ENCODE peak calls at places on chromosomes 3 and 15, in six cellular contexts. R, K, Z, P, U and I are unnamed samples.

GRCh38 chr15:40309344-40309862 is 1.7 kb upstream of the PLCB2 start:
- DNase-seq in R (no peak), K (no peak), Z (no peak), P (no peak), U (no peak), I (no peak)

GRCh38 chr3:161890147-161890625 is 393.6 kb downstream of the OTOL1 start:
- DNase-seq in R (peak; percentile 16), K (peak; percentile 44), Z (no peak), P (no peak), U (peak; percentile 73), I (peak; percentile 67)

GRCh38 chr3:11204697-11205397 is 50.6 kb downstream of the HRH1 start:
- DNase-seq in R (no peak), K (no peak), Z (no peak), P (no peak), U (no peak), I (no peak)

GRCh38 chr3:4417449-4417848 is 49.6 kb downstream of the SUMF1 start:
- DNase-seq in R (no peak), K (no peak), Z (no peak), P (no peak), U (no peak), I (no peak)

GRCh38 chr3:67630666-67631362 is 23.6 kb downstream of the SUCLG2 start:
- DNase-seq in R (no peak), K (no peak), Z (no peak), P (no peak), U (no peak), I (no peak)

GRCh38 chr3:152197451-152197850 is 71.3 kb upstream of the MBNL1 start:
- DNase-seq in R (no peak), K (no peak), Z (peak; percentile 36), P (no peak), U (no peak), I (no peak)

GRCh38 chr15:83571820-83572707 is 81.9 kb upstream of the ADAMTSL3 start:
- DNase-seq in R (no peak), K (peak; percentile 12), Z (no peak), P (no peak), U (no peak), I (no peak)

GRCh38 chr15:42456971-42457370 is 34.0 kb downstream of the ZNF106 start:
- DNase-seq in R (no peak), K (no peak), Z (no peak), P (no peak), U (no peak), I (no peak)

GRCh38 chr3:168094580-168094876 is 1.2 kb downstream of the GOLIM4 start:
- DNase-seq in R (no peak), K (no peak), Z (no peak), P (no peak), U (peak; percentile 56), I (no peak)

GRCh38 chr3:70231224-70231623 is 81.2 kb downstream of the MDFIC2 start:
- DNase-seq in R (no peak), K (no peak), Z (no peak), P (no peak), U (no peak), I (no peak)

GRCh38 chr3:150252462-150252861 is 155.6 kb upstream of the TSC22D2 start:
- DNase-seq in R (no peak), K (no peak), Z (no peak), P (no peak), U (no peak), I (no peak)

GRCh38 chr15:55224892-55225291 is 28.2 kb upstream of the RSL24D1 start:
- DNase-seq in R (no peak), K (no peak), Z (no peak), P (no peak), U (no peak), I (no peak)

GRCh38 chr3:8298021-8298954 is 203.3 kb upstream of the LMCD1 start:
- DNase-seq in R (no peak), K (no peak), Z (no peak), P (no peak), U (no peak), I (no peak)

GRCh38 chr3:131147534-131147933 is 120.9 kb downstream of the NEK11 start:
- DNase-seq in R (no peak), K (no peak), Z (no peak), P (no peak), U (no peak), I (no peak)

GRCh38 chr3:111103807-111104206 is 32.2 kb downstream of the NECTIN3 start:
- DNase-seq in R (no peak), K (no peak), Z (no peak), P (no peak), U (no peak), I (no peak)

GRCh38 chr3:122923611-122924010 is 104.0 kb downstream of the SEMA5B start:
- DNase-seq in R (no peak), K (no peak), Z (no peak), P (no peak), U (no peak), I (no peak)

GRCh38 chr3:118472586-118472985 is 562.1 kb downstream of the IGSF11 start:
- DNase-seq in R (no peak), K (no peak), Z (no peak), P (no peak), U (no peak), I (no peak)

GRCh38 chr3:50503504-50503903 is at the start of gene CACNA2D2:
- DNase-seq in R (peak; percentile 63), K (peak; percentile 15), Z (no peak), P (peak; percentile 41), U (peak; percentile 77), I (peak; percentile 47)

GRCh38 chr3:48476426-48477053 is 27.4 kb downstream of the SHISA5 start:
- DNase-seq in R (no peak), K (no peak), Z (no peak), P (no peak), U (no peak), I (no peak)

GRCh38 chr3:193774272-193774915 is 181.4 kb downstream of the OPA1 start:
- DNase-seq in R (no peak), K (no peak), Z (no peak), P (no peak), U (no peak), I (no peak)

GRCh38 chr3:134886991-134887390 is 91.9 kb downstream of the EPHB1 start:
- DNase-seq in R (no peak), K (no peak), Z (no peak), P (no peak), U (no peak), I (no peak)

GRCh38 chr3:78277220-78277619 is 1237.3 kb downstream of the ROBO2 start:
- DNase-seq in R (no peak), K (no peak), Z (no peak), P (no peak), U (no peak), I (no peak)

GRCh38 chr15:25677719-25678497 is 185.2 kb downstream of the ATP10A start:
- DNase-seq in R (no peak), K (no peak), Z (no peak), P (no peak), U (no peak), I (no peak)

GRCh38 chr3:64491843-64492242 is 196.0 kb downstream of the ADAMTS9 start:
- DNase-seq in R (no peak), K (no peak), Z (no peak), P (no peak), U (no peak), I (no peak)